ENCODE peak calls at places on chromosomes 13 and 19, in six cellular contexts. K is endothelial cell of umbilical vein, Q is HepG2, N is K562, X is GM12878, D is A549. U is an unnamed sample.

GRCh38 chr13:34161829-34162544 is 344.0 kb downstream of the RFC3 start:
- DNase-seq in K (peak), Q (peak), N (no peak), X (no peak), D (peak), U (peak)

GRCh38 chr19:28705008-28705407 is 507.9 kb downstream of the UQCRFS1 start:
- DNase-seq in K (no peak), Q (peak), N (peak), X (no peak), D (peak), U (no peak)

GRCh38 chr13:25733696-25734435 is 317.9 kb downstream of the SHISA2 start:
- DNase-seq in K (no peak), Q (no peak), N (no peak), X (no peak), D (no peak), U (no peak)

GRCh38 chr19:58044886-58045285 is 11.1 kb downstream of the ZSCAN1 start:
- DNase-seq in K (no peak), Q (no peak), N (no peak), X (no peak), D (no peak), U (no peak)

GRCh38 chr19:55269299-55269698 is 10.5 kb upstream of the PPP6R1 start:
- DNase-seq in K (no peak), Q (no peak), N (no peak), X (no peak), D (no peak), U (no peak)

GRCh38 chr13:30898721-30899188 is 7.3 kb upstream of the MEDAG start:
- DNase-seq in K (peak), Q (peak), N (no peak), X (no peak), D (peak), U (no peak)

GRCh38 chr13:30403491-30403890 is 18.8 kb upstream of the UBE2L5 start:
- DNase-seq in K (no peak), Q (no peak), N (no peak), X (no peak), D (no peak), U (no peak)

GRCh38 chr13:48144413-48145035 is 49.6 kb upstream of the MED4 start:
- DNase-seq in K (peak), Q (no peak), N (peak), X (no peak), D (no peak), U (peak)

GRCh38 chr19:47239610-47240296 is 8.8 kb upstream of the BBC3 start:
- DNase-seq in K (peak), Q (no peak), N (no peak), X (no peak), D (no peak), U (peak)

GRCh38 chr13:75052616-75053015 is 429.4 kb downstream of the TBC1D4 start:
- DNase-seq in K (no peak), Q (no peak), N (no peak), X (no peak), D (no peak), U (no peak)

GRCh38 chr13:99237981-99238662 is 20.1 kb downstream of the GPR18 start:
- DNase-seq in K (no peak), Q (no peak), N (no peak), X (no peak), D (no peak), U (no peak)

GRCh38 chr13:73672492-73672891 is 461.7 kb downstream of the KLF12 start:
- DNase-seq in K (peak), Q (peak), N (no peak), X (no peak), D (peak), U (no peak)

GRCh38 chr13:32824671-32825070 is 191.6 kb upstream of the KL start:
- DNase-seq in K (no peak), Q (no peak), N (no peak), X (no peak), D (peak), U (no peak)

GRCh38 chr13:95193509-95194230 is 107.6 kb downstream of the ABCC4 start:
- DNase-seq in K (no peak), Q (peak), N (no peak), X (no peak), D (no peak), U (no peak)

GRCh38 chr13:59533561-59534337 is 630.0 kb downstream of the DIAPH3 start:
- DNase-seq in K (peak), Q (peak), N (peak), X (no peak), D (peak), U (no peak)

GRCh38 chr13:27293873-27294515 is 23.4 kb downstream of the RASL11A start:
- DNase-seq in K (no peak), Q (no peak), N (no peak), X (no peak), D (no peak), U (no peak)

GRCh38 chr19:17950310-17951150 is 16.4 kb upstream of the KCNN1 start:
- DNase-seq in K (peak), Q (no peak), N (peak), X (no peak), D (no peak), U (no peak)

GRCh38 chr13:109145631-109146030 is 516.2 kb downstream of the MYO16 start:
- DNase-seq in K (peak), Q (peak), N (peak), X (no peak), D (peak), U (peak)

GRCh38 chr13:27969073-27969865 is at the start of gene CDX2:
- DNase-seq in K (no peak), Q (no peak), N (no peak), X (no peak), D (peak), U (peak)

GRCh38 chr19:13252569-13253335 is 102.5 kb downstream of the IER2 start:
- DNase-seq in K (no peak), Q (no peak), N (no peak), X (no peak), D (no peak), U (no peak)

GRCh38 chr19:16726916-16727315 is 7.3 kb downstream of the NWD1 start:
- DNase-seq in K (no peak), Q (no peak), N (no peak), X (no peak), D (no peak), U (no peak)

GRCh38 chr19:15195987-15196682 is 4.7 kb downstream of the NOTCH3 start:
- DNase-seq in K (no peak), Q (no peak), N (no peak), X (no peak), D (no peak), U (no peak)

GRCh38 chr19:16921766-16922591 is 33.2 kb downstream of the F2RL3 start:
- DNase-seq in K (no peak), Q (no peak), N (peak), X (no peak), D (no peak), U (peak)

GRCh38 chr19:15404097-15404779 is 14.6 kb downstream of the AKAP8L start:
- DNase-seq in K (no peak), Q (no peak), N (no peak), X (no peak), D (no peak), U (no peak)

GRCh38 chr13:31073859-31074718 is 87.6 kb downstream of the HSPH1 start:
- DNase-seq in K (no peak), Q (no peak), N (no peak), X (peak), D (no peak), U (peak)

GRCh38 chr19:38617283-38617763 is 430 bp downstream of the MAP4K1 start:
- DNase-seq in K (no peak), Q (no peak), N (no peak), X (peak), D (no peak), U (peak)

GRCh38 chr13:76836311-76836710 is 49.9 kb downstream of the KCTD12 start:
- DNase-seq in K (no peak), Q (no peak), N (no peak), X (no peak), D (no peak), U (no peak)

GRCh38 chr13:40970803-40971202 is 48.3 kb downstream of the ELF1 start:
- DNase-seq in K (no peak), Q (no peak), N (no peak), X (no peak), D (no peak), U (no peak)

DNA sequence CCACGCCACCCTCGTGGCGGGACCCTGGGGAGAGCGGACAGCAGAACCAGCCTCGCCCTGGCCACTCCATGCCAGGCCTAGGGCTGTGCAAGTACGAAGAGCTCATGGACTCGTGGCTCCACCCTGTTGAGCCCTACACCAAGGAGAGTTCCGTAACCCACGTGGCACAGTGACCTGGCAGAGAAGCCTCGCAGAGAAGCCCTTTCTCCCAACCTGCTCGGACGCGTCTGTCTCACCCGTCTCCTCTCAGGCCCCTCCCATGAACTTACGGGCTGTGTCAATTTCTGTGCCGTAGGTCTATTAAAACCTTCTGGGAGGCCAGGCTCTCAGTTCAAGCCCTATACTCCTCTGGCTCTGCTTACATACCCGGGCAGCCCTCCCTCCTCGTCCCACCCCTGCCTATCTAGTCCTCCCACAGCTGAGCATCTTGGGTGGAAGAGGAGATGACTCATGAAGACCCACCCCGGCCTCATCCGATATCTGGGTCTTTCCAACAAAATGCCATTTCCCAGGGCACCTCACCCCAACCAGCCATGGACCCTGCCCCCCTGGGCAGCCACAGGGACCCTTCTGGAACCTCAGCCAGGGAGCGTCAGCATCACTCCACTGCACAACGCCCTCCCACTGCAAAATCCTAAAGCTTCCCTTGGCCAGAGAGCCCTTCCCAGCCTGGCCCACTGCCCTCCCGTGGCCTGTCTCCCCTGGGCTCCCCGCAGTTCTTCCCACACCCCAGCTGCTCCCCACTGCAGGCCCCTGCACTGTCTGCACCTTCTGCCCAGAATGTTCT is 2.4 kb downstream of the UBXN6 start:
- DNase-seq in K (no peak), Q (no peak), N (peak), X (no peak), D (no peak), U (no peak)
- TF ChIP-seq MYC in K (no peak), Q (no peak), N (no peak), X (no peak), D (no peak), U (no peak)

GRCh38 chr13:35966024-35966423 is 165.2 kb downstream of the DCLK1 start:
- DNase-seq in K (no peak), Q (no peak), N (no peak), X (no peak), D (no peak), U (no peak)
- TF ChIP-seq MAX in K (no peak), Q (no peak), N (no peak), X (no peak), D (no peak), U (no peak)

GRCh38 chr19:2242811-2243210 is 6.2 kb downstream of the SF3A2 start:
- DNase-seq in K (no peak), Q (no peak), N (no peak), X (no peak), D (no peak), U (no peak)

GRCh38 chr19:2239173-2239572 is 2.5 kb downstream of the SF3A2 start:
- DNase-seq in K (no peak), Q (no peak), N (no peak), X (no peak), D (no peak), U (no peak)

GRCh38 chr19:2239771-2240770 is 3.4 kb downstream of the SF3A2 start:
- DNase-seq in K (peak), Q (no peak), N (peak), X (no peak), D (no peak), U (peak)

GRCh38 chr19:2242092-2242537 is 5.5 kb downstream of the SF3A2 start:
- DNase-seq in K (no peak), Q (peak), N (no peak), X (no peak), D (no peak), U (no peak)

GRCh38 chr19:2240881-2241760 is 4.5 kb downstream of the SF3A2 start:
- DNase-seq in K (no peak), Q (no peak), N (no peak), X (no peak), D (no peak), U (no peak)
- H3K4me3 ChIP-seq in K (peak), Q (no peak), N (peak), X (peak), D (no peak), U (no peak)

GRCh38 chr19:49468746-49469447 is 5.1 kb upstream of the FLT3LG start:
- DNase-seq in K (no peak), Q (no peak), N (peak), X (peak), D (peak), U (peak)
- TF ChIP-seq MYC in K (no peak), Q (no peak), N (no peak), X (no peak), D (no peak), U (no peak)

DNA sequence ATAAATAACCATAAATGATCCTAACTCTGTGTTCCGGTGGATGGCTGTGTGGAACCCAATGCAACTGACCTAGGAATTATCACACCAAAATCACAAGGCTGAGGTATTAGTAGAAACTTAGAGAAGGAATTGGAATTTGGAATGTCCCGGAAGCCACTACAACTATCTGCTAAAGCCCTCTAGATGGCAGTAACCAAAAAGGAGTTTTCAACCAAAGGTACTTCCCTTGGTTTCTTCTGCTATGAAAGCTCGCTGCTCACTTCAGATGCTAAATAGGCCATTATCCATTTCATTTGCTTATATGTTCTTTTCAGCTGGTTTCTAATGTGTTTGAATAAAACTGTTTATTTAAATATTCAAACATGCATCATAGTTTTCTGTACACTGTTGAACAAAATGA is 1589.1 kb upstream of the SPRY2 start:
- DNase-seq in K (peak), Q (peak), N (no peak), X (no peak), D (peak), U (peak)
- TF ChIP-seq MAX in K (no peak), Q (no peak), N (no peak), X (no peak), D (no peak), U (no peak)

GRCh38 chr19:6677924-6678689 is 8.1 kb upstream of the TNFSF14 start:
- DNase-seq in K (no peak), Q (no peak), N (peak), X (no peak), D (peak), U (no peak)
- H3K4me3 ChIP-seq in K (no peak), Q (no peak), N (peak), X (no peak), D (no peak), U (no peak)

GRCh38 chr13:61187471-61187870 is 228.2 kb downstream of the PCDH20 start:
- DNase-seq in K (no peak), Q (no peak), N (no peak), X (no peak), D (no peak), U (no peak)
- TF ChIP-seq MYC in K (no peak), Q (no peak), N (no peak), X (no peak), D (no peak), U (no peak)

GRCh38 chr13:46577656-46578589 is 25.0 kb downstream of the LRCH1 start:
- DNase-seq in K (no peak), Q (no peak), N (no peak), X (no peak), D (no peak), U (no peak)

GRCh38 chr13:46578590-46578975 is 25.6 kb downstream of the LRCH1 start:
- DNase-seq in K (no peak), Q (no peak), N (no peak), X (no peak), D (no peak), U (no peak)

GRCh38 chr13:46572758-46573384 is 19.9 kb downstream of the LRCH1 start:
- DNase-seq in K (no peak), Q (no peak), N (no peak), X (no peak), D (no peak), U (peak)

GRCh38 chr13:46575321-46575721 is 22.4 kb downstream of the LRCH1 start:
- DNase-seq in K (no peak), Q (no peak), N (no peak), X (peak), D (no peak), U (no peak)

GRCh38 chr13:46575843-46576242 is 22.9 kb downstream of the LRCH1 start:
- DNase-seq in K (no peak), Q (no peak), N (no peak), X (no peak), D (peak), U (no peak)
- TF ChIP-seq MAX in K (no peak), Q (no peak), N (no peak), X (no peak), D (peak), U (no peak)

DNA sequence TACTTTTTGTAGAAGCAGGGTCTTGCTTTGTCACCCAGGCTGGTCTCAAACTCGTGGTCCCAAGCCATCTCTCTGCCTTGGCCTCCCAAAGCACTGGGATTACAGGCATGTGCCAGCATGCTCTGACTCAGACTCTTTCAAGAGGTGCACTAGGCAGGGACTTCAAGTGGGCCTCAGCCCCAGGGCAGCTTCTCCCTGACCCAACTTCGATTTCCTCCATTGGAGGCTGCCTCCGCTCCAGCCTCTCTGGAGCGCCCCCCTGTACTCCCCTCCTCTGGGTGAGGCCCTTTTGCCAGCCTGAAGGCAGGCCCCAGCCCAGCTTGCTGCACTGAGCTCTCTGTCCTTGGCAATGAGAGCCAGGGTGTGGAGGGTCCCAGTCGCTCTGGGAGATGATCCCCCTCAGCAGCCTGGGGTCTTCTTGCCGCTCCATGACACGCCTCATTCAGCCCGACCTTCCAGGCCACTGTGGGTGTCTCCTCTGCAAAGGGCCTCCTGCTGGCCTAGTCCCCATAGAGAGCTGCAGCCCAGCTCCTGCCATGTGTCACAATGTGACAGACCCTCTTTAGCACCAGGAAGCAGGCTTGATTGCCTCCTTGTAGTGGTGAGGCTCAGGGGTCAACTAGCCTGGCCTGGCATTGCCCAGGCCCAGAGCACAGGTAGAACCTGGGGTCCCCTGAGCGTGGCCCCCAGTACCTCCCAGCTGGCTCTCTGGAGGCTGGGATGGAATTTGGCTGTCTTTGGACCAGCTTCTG is 16.4 kb downstream of the CARM1 start:
- DNase-seq in K (no peak), Q (no peak), N (no peak), X (no peak), D (no peak), U (no peak)
- H3K4me3 ChIP-seq in K (no peak), Q (no peak), N (no peak), X (no peak), D (no peak), U (no peak)

U was measured in NB4.